ENCODE peak calls at places on chromosomes 1 and 21, in ten cellular contexts. One of them, this sample, is unnamed.

GRCh38 chr1:226973898-226974543 is 33.9 kb downstream of the COQ8A start:
- DNase-seq in Karpas-422: no peak
- DNase-seq in anterior cingulate cortex: no peak
- DNase-seq in activated CD4-positive, alpha-beta memory T cell treated with anti-CD3 and anti-CD28 coated beads, Interleukin-2, amount 10 ng/mL, durations not matched to agents 7 days and 5 days: no peak
- DNase-seq in activated CD4-positive, alpha-beta T cell treated with anti-CD3 and anti-CD28 coated beads, Interleukin-2, amount 10 ng/mL, durations not matched to agents 7 days and 5 days: no peak
- DNase-seq in NCI-H1105: no peak
- DNase-seq in adrenal gland: peak; percentile 78
- DNase-seq in HT-29: no peak
- DNase-seq in EL: no peak
- DNase-seq in H4: no peak
- DNase-seq in this sample: no peak

GRCh38 chr1:218742478-218743260 is 397.5 kb downstream of the TGFB2 start:
- DNase-seq in Karpas-422: no peak
- DNase-seq in anterior cingulate cortex: no peak
- DNase-seq in activated CD4-positive, alpha-beta memory T cell treated with anti-CD3 and anti-CD28 coated beads, Interleukin-2, amount 10 ng/mL, durations not matched to agents 7 days and 5 days: no peak
- DNase-seq in activated CD4-positive, alpha-beta T cell treated with anti-CD3 and anti-CD28 coated beads, Interleukin-2, amount 10 ng/mL, durations not matched to agents 7 days and 5 days: no peak
- DNase-seq in NCI-H1105: no peak
- DNase-seq in adrenal gland: no peak
- DNase-seq in HT-29: peak; percentile 26
- DNase-seq in EL: no peak
- DNase-seq in H4: peak; percentile 17
- DNase-seq in this sample: no peak

GRCh38 chr1:8681911-8682310 is 135.5 kb downstream of the RERE start:
- DNase-seq in Karpas-422: no peak
- DNase-seq in anterior cingulate cortex: no peak
- DNase-seq in activated CD4-positive, alpha-beta memory T cell treated with anti-CD3 and anti-CD28 coated beads, Interleukin-2, amount 10 ng/mL, durations not matched to agents 7 days and 5 days: no peak
- DNase-seq in activated CD4-positive, alpha-beta T cell treated with anti-CD3 and anti-CD28 coated beads, Interleukin-2, amount 10 ng/mL, durations not matched to agents 7 days and 5 days: no peak
- DNase-seq in NCI-H1105: no peak
- DNase-seq in adrenal gland: no peak
- DNase-seq in HT-29: peak; percentile 17
- DNase-seq in EL: no peak
- DNase-seq in H4: no peak
- DNase-seq in this sample: no peak

GRCh38 chr1:2585318-2586092 is 1.1 kb upstream of the PRXL2B start:
- DNase-seq in Karpas-422: peak; percentile 92
- DNase-seq in anterior cingulate cortex: peak; percentile 61
- DNase-seq in activated CD4-positive, alpha-beta memory T cell treated with anti-CD3 and anti-CD28 coated beads, Interleukin-2, amount 10 ng/mL, durations not matched to agents 7 days and 5 days: peak; percentile 76
- DNase-seq in activated CD4-positive, alpha-beta T cell treated with anti-CD3 and anti-CD28 coated beads, Interleukin-2, amount 10 ng/mL, durations not matched to agents 7 days and 5 days: peak; percentile 77
- DNase-seq in NCI-H1105: peak; percentile 23
- DNase-seq in adrenal gland: peak; percentile 74
- DNase-seq in HT-29: peak; percentile 65
- DNase-seq in EL: peak; percentile 49
- DNase-seq in H4: peak; percentile 56
- DNase-seq in this sample: no peak

GRCh38 chr1:117479086-117479485 is 111.8 kb downstream of the MAN1A2 start:
- DNase-seq in Karpas-422: no peak
- DNase-seq in anterior cingulate cortex: no peak
- DNase-seq in activated CD4-positive, alpha-beta memory T cell treated with anti-CD3 and anti-CD28 coated beads, Interleukin-2, amount 10 ng/mL, durations not matched to agents 7 days and 5 days: no peak
- DNase-seq in activated CD4-positive, alpha-beta T cell treated with anti-CD3 and anti-CD28 coated beads, Interleukin-2, amount 10 ng/mL, durations not matched to agents 7 days and 5 days: no peak
- DNase-seq in NCI-H1105: no peak
- DNase-seq in adrenal gland: no peak
- DNase-seq in HT-29: no peak
- DNase-seq in EL: no peak
- DNase-seq in H4: no peak
- DNase-seq in this sample: no peak

GRCh38 chr21:35223480-35224156 is 174.5 kb upstream of the RUNX1 start:
- DNase-seq in Karpas-422: no peak
- DNase-seq in anterior cingulate cortex: no peak
- DNase-seq in activated CD4-positive, alpha-beta memory T cell treated with anti-CD3 and anti-CD28 coated beads, Interleukin-2, amount 10 ng/mL, durations not matched to agents 7 days and 5 days: no peak
- DNase-seq in activated CD4-positive, alpha-beta T cell treated with anti-CD3 and anti-CD28 coated beads, Interleukin-2, amount 10 ng/mL, durations not matched to agents 7 days and 5 days: no peak
- DNase-seq in NCI-H1105: peak; percentile 18
- DNase-seq in adrenal gland: no peak
- DNase-seq in HT-29: no peak
- DNase-seq in EL: no peak
- DNase-seq in H4: no peak
- DNase-seq in this sample: no peak

GRCh38 chr1:15423355-15424077 is 13.8 kb downstream of the EFHD2 start:
- DNase-seq in Karpas-422: peak; percentile 36
- DNase-seq in anterior cingulate cortex: no peak
- DNase-seq in activated CD4-positive, alpha-beta memory T cell treated with anti-CD3 and anti-CD28 coated beads, Interleukin-2, amount 10 ng/mL, durations not matched to agents 7 days and 5 days: no peak
- DNase-seq in activated CD4-positive, alpha-beta T cell treated with anti-CD3 and anti-CD28 coated beads, Interleukin-2, amount 10 ng/mL, durations not matched to agents 7 days and 5 days: no peak
- DNase-seq in NCI-H1105: no peak
- DNase-seq in adrenal gland: no peak
- DNase-seq in HT-29: no peak
- DNase-seq in EL: no peak
- DNase-seq in H4: no peak
- DNase-seq in this sample: no peak

GRCh38 chr1:240663160-240663879 is 51.4 kb upstream of the GREM2 start:
- DNase-seq in Karpas-422: no peak
- DNase-seq in anterior cingulate cortex: no peak
- DNase-seq in activated CD4-positive, alpha-beta memory T cell treated with anti-CD3 and anti-CD28 coated beads, Interleukin-2, amount 10 ng/mL, durations not matched to agents 7 days and 5 days: no peak
- DNase-seq in activated CD4-positive, alpha-beta T cell treated with anti-CD3 and anti-CD28 coated beads, Interleukin-2, amount 10 ng/mL, durations not matched to agents 7 days and 5 days: no peak
- DNase-seq in NCI-H1105: no peak
- DNase-seq in adrenal gland: no peak
- DNase-seq in HT-29: no peak
- DNase-seq in EL: peak; percentile 87
- DNase-seq in H4: no peak
- DNase-seq in this sample: no peak

GRCh38 chr1:33818071-33818470 is 45.8 kb upstream of the HMGB4 start:
- DNase-seq in Karpas-422: no peak
- DNase-seq in anterior cingulate cortex: no peak
- DNase-seq in activated CD4-positive, alpha-beta memory T cell treated with anti-CD3 and anti-CD28 coated beads, Interleukin-2, amount 10 ng/mL, durations not matched to agents 7 days and 5 days: no peak
- DNase-seq in activated CD4-positive, alpha-beta T cell treated with anti-CD3 and anti-CD28 coated beads, Interleukin-2, amount 10 ng/mL, durations not matched to agents 7 days and 5 days: no peak
- DNase-seq in NCI-H1105: no peak
- DNase-seq in adrenal gland: no peak
- DNase-seq in HT-29: no peak
- DNase-seq in EL: no peak
- DNase-seq in H4: no peak
- DNase-seq in this sample: no peak

This sample was measured in type B pancreatic cell.